ENCODE peak calls at places on chromosome 4, in six cellular contexts. J is NCI-H1092 treated with DMSO at 0.1 percent for 48 hours, K is right cardiac atrium, X is NCI-H1436, G is ecto neural progenitor cell, V is hippocampal formation. Z is an unnamed sample.

GRCh38 chr4:71396382-71396781 is 57.6 kb downstream of the SLC4A4 start:
- DNase-seq in X (no peak), K (no peak), V (no peak), G (no peak), J (no peak), Z (no peak)

GRCh38 chr4:74821541-74821940 is 27.2 kb upstream of the BTC start:
- DNase-seq in G (no peak), X (no peak), J (no peak), V (no peak), K (no peak), Z (no peak)

GRCh38 chr4:122796801-122797404 is 29.7 kb upstream of the FGF2 start:
- DNase-seq in J (no peak), X (no peak), V (no peak), G (no peak), K (no peak), Z (no peak)

GRCh38 chr4:25792843-25793242 is 69.9 kb downstream of the SEL1L3 start:
- DNase-seq in J (no peak), G (no peak), V (no peak), K (no peak), X (no peak), Z (no peak)

GRCh38 chr4:170008376-170008775 is 17.8 kb downstream of the MFAP3L start:
- DNase-seq in G (no peak), V (no peak), K (no peak), X (no peak), J (peak), Z (no peak)

GRCh38 chr4:159390648-159391047 is 287.8 kb downstream of the RAPGEF2 start:
- DNase-seq in K (no peak), X (no peak), J (no peak), V (no peak), G (no peak), Z (no peak)

GRCh38 chr4:38489924-38490639 is 173.9 kb upstream of the KLF3 start:
- DNase-seq in K (peak), G (peak), J (no peak), V (no peak), X (no peak), Z (no peak)

GRCh38 chr4:164779811-164780216 is 25.9 kb downstream of the SMIM31 start:
- DNase-seq in V (peak), K (no peak), J (peak), X (peak), G (peak), Z (peak)

GRCh38 chr4:26557164-26557563 is 26.7 kb upstream of the TBC1D19 start:
- DNase-seq in G (no peak), X (no peak), V (no peak), J (peak), K (no peak), Z (no peak)

GRCh38 chr4:38266616-38267015 is 306.4 kb downstream of the PTTG2 start:
- DNase-seq in X (no peak), J (no peak), K (no peak), G (no peak), V (peak), Z (no peak)

GRCh38 chr4:71377561-71377960 is 38.7 kb downstream of the SLC4A4 start:
- DNase-seq in J (no peak), K (no peak), G (no peak), X (no peak), V (no peak), Z (no peak)

GRCh38 chr4:72430050-72430449 is 139.0 kb downstream of the ADAMTS3 start:
- DNase-seq in G (no peak), J (no peak), X (no peak), K (no peak), V (no peak), Z (no peak)

GRCh38 chr4:168432419-168433146 is 47.7 kb downstream of the DDX60L start:
- DNase-seq in G (no peak), V (no peak), X (no peak), J (no peak), K (no peak), Z (no peak)

GRCh38 chr4:1170156-1170804 is 2.1 kb downstream of the SPON2 start:
- DNase-seq in V (no peak), X (no peak), J (no peak), G (no peak), K (peak), Z (no peak)

GRCh38 chr4:156198511-156198910 is 244.8 kb upstream of the CTSO start:
- DNase-seq in V (no peak), G (no peak), X (no peak), J (no peak), K (peak), Z (no peak)

GRCh38 chr4:40579983-40580382 is 49.7 kb downstream of the RBM47 start:
- DNase-seq in K (no peak), X (no peak), G (no peak), V (no peak), J (no peak), Z (no peak)

GRCh38 chr4:108372678-108373077 is 203.9 kb upstream of the LEF1 start:
- DNase-seq in V (no peak), K (no peak), X (no peak), J (no peak), G (no peak), Z (no peak)